ENCODE peak calls at places on chromosomes 6 and 20, in eight cellular contexts. L is kidney tubule cell; X is stimulated activated naive B cell treated with anti-CD40 and anti-IgM and Interleukin-4, amounts not matched to agents 10 μg/mL and 1 μg/mL and 100 μg/mL, for 72 hours; O is H7; I is amniotic stem cell; U is HEK293T; M is activated T-cell treated with anti-CD3 and anti-CD28 coated beads, Interleukin-2, amount 50 U/mL, for 4 hours; Z is AG08396. V is an unnamed sample.
A peak's percentile ranks its signal among the peaks of the same experiment; 100 is the strongest.

GRCh38 chr6:6918216-6918983 is 189.4 kb upstream of the RREB1 start:
- DNase-seq in L (peak; percentile 80), X (peak; percentile 73), O (no peak), I (no peak), U (no peak), M (peak; percentile 43), Z (peak; percentile 30), V (peak; percentile 41)

GRCh38 chr6:83053678-83054077 is 12.0 kb downstream of the UBE3D start:
- DNase-seq in L (no peak), X (no peak), O (no peak), I (no peak), U (no peak), M (no peak), Z (no peak), V (no peak)

GRCh38 chr6:166494757-166495486 is 91.6 kb downstream of the RAMACL start:
- DNase-seq in L (no peak), X (no peak), O (no peak), I (no peak), U (no peak), M (peak; percentile 45), Z (no peak), V (no peak)

GRCh38 chr6:347232-347631 is 44.3 kb upstream of the IRF4 start:
- DNase-seq in L (no peak), X (no peak), O (no peak), I (no peak), U (no peak), M (no peak), Z (no peak), V (no peak)

GRCh38 chr20:63318391-63319163 is 25.6 kb downstream of the COL20A1 start:
- DNase-seq in L (no peak), X (no peak), O (no peak), I (no peak), U (no peak), M (no peak), Z (no peak), V (no peak)

GRCh38 chr20:12255571-12255970 is 337.9 kb downstream of the BTBD3 start:
- DNase-seq in L (no peak), X (no peak), O (no peak), I (no peak), U (no peak), M (no peak), Z (no peak), V (no peak)

GRCh38 chr20:37329481-37330165 is 16.3 kb upstream of the SRC start:
- DNase-seq in L (no peak), X (no peak), O (peak; percentile 79), I (no peak), U (no peak), M (no peak), Z (no peak), V (peak; percentile 66)

GRCh38 chr20:13455713-13456112 is 183.0 kb downstream of the TASP1 start:
- DNase-seq in L (no peak), X (no peak), O (no peak), I (no peak), U (no peak), M (no peak), Z (no peak), V (no peak)

GRCh38 chr20:39913274-39913673 is 775.8 kb downstream of the MAFB start:
- DNase-seq in L (peak; percentile 80), X (no peak), O (no peak), I (no peak), U (no peak), M (no peak), Z (no peak), V (no peak)

GRCh38 chr6:56756219-56756789 is 113.6 kb upstream of the DST start:
- DNase-seq in L (no peak), X (no peak), O (no peak), I (no peak), U (no peak), M (no peak), Z (no peak), V (no peak)

GRCh38 chr20:17761612-17762011 is 61.8 kb downstream of the BANF2 start:
- DNase-seq in L (no peak), X (no peak), O (peak; percentile 74), I (no peak), U (peak; percentile 56), M (no peak), Z (no peak), V (no peak)

GRCh38 chr6:107179004-107179403 is 63.7 kb upstream of the BEND3 start:
- DNase-seq in L (no peak), X (no peak), O (peak; percentile 19), I (no peak), U (no peak), M (no peak), Z (no peak), V (peak; percentile 20)

GRCh38 chr20:588476-588875 is 21.6 kb downstream of the TCF15 start:
- DNase-seq in L (no peak), X (no peak), O (peak; percentile 0), I (no peak), U (no peak), M (no peak), Z (no peak), V (no peak)